ENCODE peak calls at places on chromosome 17, in six cellular contexts. H, F, W, S, A and P are unnamed samples.

GRCh38 chr17:40372031-40372430 is 7.5 kb upstream of the GJD3 start:
- DNase-seq in S (no peak), H (no peak), W (no peak), F (no peak), A (no peak), P (no peak)

GRCh38 chr17:36089888-36090836 is at the start of gene CCL3:
- DNase-seq in W (peak), H (no peak), S (no peak), A (no peak), F (no peak), P (peak)

GRCh38 chr17:36008998-36009665 is 7.8 kb upstream of the CCL15 start:
- DNase-seq in A (peak), W (peak), H (no peak), F (no peak), S (no peak), P (no peak)

GRCh38 chr17:51703364-51704341 is 443.3 kb downstream of the UTP18 start:
- DNase-seq in H (peak), S (peak), F (peak), W (no peak), A (no peak), P (no peak)

GRCh38 chr17:20244671-20245070 is 222.7 kb downstream of the LGALS9B start:
- DNase-seq in S (no peak), F (no peak), A (no peak), W (no peak), H (no peak), P (no peak)

GRCh38 chr17:79905832-79906231 is 66.6 kb upstream of the CBX4 start:
- DNase-seq in S (no peak), W (no peak), F (no peak), H (no peak), A (peak), P (no peak)

GRCh38 chr17:31743767-31744166 is 115.3 kb downstream of the COPRS start:
- DNase-seq in F (no peak), A (no peak), W (no peak), H (no peak), S (no peak), P (no peak)

GRCh38 chr17:73325527-73325842 is 13.7 kb upstream of the CDC42EP4 start:
- DNase-seq in F (no peak), W (no peak), H (no peak), A (no peak), S (peak), P (no peak)

GRCh38 chr17:13030459-13031305 is 12.9 kb upstream of the ELAC2 start:
- DNase-seq in H (no peak), S (no peak), W (peak), F (no peak), A (peak), P (peak)

GRCh38 chr17:34757106-34757505 is 177.7 kb downstream of the TMEM132E start:
- DNase-seq in S (no peak), F (no peak), A (no peak), W (no peak), H (no peak), P (no peak)

GRCh38 chr17:235831-236640 is 54.6 kb upstream of the DOC2B start:
- DNase-seq in A (no peak), H (no peak), F (no peak), S (no peak), W (no peak), P (no peak)

GRCh38 chr17:74453665-74454196 is 12.7 kb upstream of the CD300A start:
- DNase-seq in A (peak), H (peak), W (peak), F (no peak), S (peak), P (peak)

GRCh38 chr17:80901319-80901718 is 90.3 kb upstream of the CHMP6 start:
- DNase-seq in S (peak), A (no peak), H (no peak), F (no peak), W (no peak), P (no peak)

GRCh38 chr17:80195671-80196529 is 24.2 kb downstream of the SGSH start:
- DNase-seq in S (no peak), H (no peak), W (peak), A (peak), F (peak), P (peak)

GRCh38 chr17:2043785-2044184 is 2.0 kb downstream of the OVCA2 start:
- DNase-seq in F (no peak), H (no peak), S (no peak), A (no peak), W (no peak), P (no peak)

GRCh38 chr17:1967092-1967662 is 58.0 kb downstream of the RTN4RL1 start:
- DNase-seq in H (peak), F (no peak), A (no peak), S (peak), W (no peak), P (no peak)

GRCh38 chr17:64420143-64420670 is 28.7 kb upstream of the MILR1 start:
- DNase-seq in S (no peak), H (no peak), A (peak), F (peak), W (no peak), P (no peak)

GRCh38 chr17:64074704-64075484 is 54.5 kb upstream of the ICAM2 start:
- DNase-seq in W (no peak), F (no peak), S (no peak), A (no peak), H (peak), P (no peak)

GRCh38 chr17:82985973-82986372 is 93.4 kb upstream of the METRNL start:
- DNase-seq in W (peak), H (peak), F (no peak), S (peak), A (peak), P (no peak)

GRCh38 chr17:80569936-80570335 is 25.3 kb downstream of the RPTOR start:
- DNase-seq in A (no peak), W (no peak), F (no peak), H (no peak), S (no peak), P (no peak)

GRCh38 chr17:49191407-49191916 is 18.9 kb downstream of the GNGT2 start:
- DNase-seq in A (no peak), H (no peak), W (no peak), F (no peak), S (no peak), P (no peak)

GRCh38 chr17:70321388-70321787 is 152.1 kb downstream of the KCNJ2 start:
- DNase-seq in A (no peak), H (no peak), F (no peak), W (no peak), S (no peak), P (no peak)

GRCh38 chr17:40857535-40857934 is 9.5 kb downstream of the KRT12 start:
- DNase-seq in H (no peak), W (no peak), A (peak), S (no peak), F (no peak), P (no peak)

GRCh38 chr17:4903051-4903818 is at the start of gene CHRNE:
- DNase-seq in H (peak), F (peak), A (peak), S (peak), W (peak), P (peak)

GRCh38 chr17:29241015-29241963 is 5.4 kb upstream of the CRYBA1 start:
- DNase-seq in W (no peak), S (peak), H (no peak), A (peak), F (peak), P (no peak)

GRCh38 chr17:72175787-72176515 is 55.1 kb downstream of the SOX9 start:
- DNase-seq in F (no peak), W (no peak), H (no peak), A (no peak), S (no peak), P (no peak)

GRCh38 chr17:70636517-70637133 is 467.3 kb downstream of the KCNJ2 start:
- DNase-seq in H (no peak), W (no peak), F (peak), S (no peak), A (peak), P (no peak)

GRCh38 chr17:29572691-29573557 is 4.4 kb downstream of the TP53I13 start:
- DNase-seq in S (no peak), F (no peak), W (peak), A (peak), H (peak), P (no peak)

GRCh38 chr17:9229826-9230201 is 208.5 kb downstream of the NTN1 start:
- DNase-seq in F (no peak), A (no peak), S (no peak), W (no peak), H (no peak), P (no peak)

GRCh38 chr17:54180919-54181318 is 358.2 kb downstream of the KIF2B start:
- DNase-seq in W (no peak), H (no peak), S (no peak), F (no peak), A (no peak), P (no peak)

GRCh38 chr17:8125947-8126305 is 2.0 kb upstream of the HES7 start:
- DNase-seq in F (no peak), A (peak), S (no peak), H (no peak), W (no peak), P (no peak)

GRCh38 chr17:7704601-7705268 is at the start of gene EFNB3:
- DNase-seq in A (peak), S (no peak), W (no peak), F (no peak), H (no peak), P (no peak)

GRCh38 chr17:12627177-12627629 is 38.5 kb upstream of the MYOCD start:
- DNase-seq in H (peak), A (no peak), S (no peak), F (peak), W (no peak), P (no peak)

GRCh38 chr17:79844869-79845600 is 5.8 kb upstream of the CBX4 start:
- DNase-seq in H (peak), S (no peak), W (peak), A (peak), F (no peak), P (peak)

GRCh38 chr17:79007504-79008381 is 1.8 kb downstream of the CANT1 start:
- DNase-seq in F (no peak), A (no peak), W (no peak), S (no peak), H (no peak), P (peak)

GRCh38 chr17:57902800-57903759 is 52.1 kb downstream of the CUEDC1 start:
- DNase-seq in A (no peak), H (peak), S (peak), F (no peak), W (no peak), P (peak)

GRCh38 chr17:79565606-79566250 is 45.1 kb downstream of the RBFOX3 start:
- DNase-seq in H (no peak), F (no peak), S (no peak), W (no peak), A (no peak), P (no peak)

GRCh38 chr17:3911271-3912053 is 4.8 kb downstream of the P2RX1 start:
- DNase-seq in F (no peak), S (peak), H (no peak), W (peak), A (no peak), P (peak)

GRCh38 chr17:44854201-44854600 is 6.5 kb downstream of the HIGD1B start:
- DNase-seq in A (no peak), W (no peak), H (no peak), S (no peak), F (no peak), P (no peak)
- TF ChIP-seq POLR2AphosphoS5 in A (no peak), W (no peak), H (no peak), S (no peak), F (no peak), P (no peak)

DNA sequence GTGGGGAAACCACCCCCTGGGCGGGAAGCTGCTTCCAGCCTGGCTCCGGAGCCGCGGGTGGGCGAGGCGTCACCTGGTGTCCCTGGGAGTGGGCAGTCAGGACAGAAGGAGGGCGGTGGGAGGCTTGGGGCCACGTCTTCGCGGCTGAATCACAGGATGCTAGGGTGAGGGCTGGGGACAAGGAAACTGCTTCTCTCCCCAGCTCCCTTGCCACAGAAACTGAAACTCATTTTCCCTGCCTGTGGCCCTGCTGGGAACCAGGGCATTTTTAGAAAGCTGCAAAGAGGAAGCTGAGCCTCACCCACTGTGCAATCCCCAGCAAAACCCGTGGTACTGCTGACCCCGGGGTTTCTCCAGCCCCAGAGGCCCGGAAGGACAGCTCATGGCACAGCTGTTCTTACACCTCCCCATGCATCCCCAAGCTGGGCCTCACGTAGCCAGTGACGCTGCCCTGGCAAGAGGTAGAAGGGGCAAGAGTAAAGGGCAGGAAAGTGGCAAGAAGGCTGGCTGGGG is 8.2 kb downstream of the RHBDF2 start:
- DNase-seq in W (peak), F (no peak), A (no peak), S (no peak), H (peak), P (peak)
- TF ChIP-seq POLR2AphosphoS5 in W (no peak), F (no peak), A (no peak), S (no peak), H (peak), P (no peak)

GRCh38 chr17:17024778-17025300 is 17.4 kb upstream of the MPRIP start:
- DNase-seq in F (no peak), H (no peak), W (no peak), S (no peak), A (peak), P (no peak)

GRCh38 chr17:17019891-17020456 is 22.3 kb upstream of the MPRIP start:
- DNase-seq in H (no peak), S (peak), A (no peak), W (no peak), F (no peak), P (no peak)

GRCh38 chr17:17020821-17021193 is 21.4 kb upstream of the MPRIP start:
- DNase-seq in F (no peak), S (no peak), A (no peak), W (no peak), H (no peak), P (no peak)

GRCh38 chr17:17021194-17021863 is 20.9 kb upstream of the MPRIP start:
- DNase-seq in S (peak), F (no peak), W (no peak), A (no peak), H (peak), P (no peak)

GRCh38 chr17:17022011-17022800 is 20.1 kb upstream of the MPRIP start:
- DNase-seq in A (no peak), F (no peak), W (no peak), H (no peak), S (no peak), P (no peak)
- TF ChIP-seq POLR2AphosphoS5 in A (no peak), F (no peak), W (no peak), H (no peak), S (no peak), P (no peak)

GRCh38 chr17:6610011-6610410 is 30.5 kb downstream of the KIAA0753 start:
- DNase-seq in A (no peak), F (no peak), H (no peak), S (no peak), W (no peak), P (no peak)
- TF ChIP-seq POLR2AphosphoS5 in A (no peak), F (no peak), H (no peak), S (no peak), W (no peak), P (no peak)